ENCODE peak calls at places on chromosomes 6 and 20, in seven cellular contexts. T is aorta; W is H7; R is BJ; B is vagina; G is CD4-positive, alpha-beta memory T cell; U is mucosa of descending colon. E is an unnamed sample.

GRCh38 chr6:146545608-146546007 is 2.0 kb downstream of the RAB32 start:
- DNase-seq in T (no peak), W (no peak), R (peak; percentile 36), B (no peak), G (no peak), U (no peak), E (no peak)

GRCh38 chr20:47133809-47134456 is 222.6 kb downstream of the ZMYND8 start:
- DNase-seq in T (no peak), W (no peak), R (no peak), B (no peak), G (no peak), U (no peak), E (no peak)

GRCh38 chr20:46928580-46929132 is 34.0 kb downstream of the EYA2 start:
- DNase-seq in T (peak; percentile 59), W (peak; percentile 51), R (no peak), B (no peak), G (no peak), U (no peak), E (no peak)

GRCh38 chr6:42911171-42912021 is 4.5 kb upstream of the PTCRA start:
- DNase-seq in T (no peak), W (peak; percentile 94), R (no peak), B (no peak), G (no peak), U (no peak), E (no peak)

GRCh38 chr6:43951756-43952675 is 175.2 kb downstream of the MRPL14 start:
- DNase-seq in T (no peak), W (peak; percentile 8), R (no peak), B (peak; percentile 56), G (no peak), U (no peak), E (no peak)

GRCh38 chr20:11271920-11272594 is 598.3 kb upstream of the JAG1 start:
- DNase-seq in T (no peak), W (peak; percentile 20), R (no peak), B (no peak), G (no peak), U (no peak), E (no peak)

GRCh38 chr20:56809668-56810067 is 180.6 kb downstream of the TFAP2C start:
- DNase-seq in T (no peak), W (no peak), R (no peak), B (no peak), G (no peak), U (no peak), E (no peak)

GRCh38 chr6:6775074-6775473 is 186.6 kb downstream of the LY86 start:
- DNase-seq in T (no peak), W (no peak), R (no peak), B (no peak), G (no peak), U (no peak), E (no peak)

GRCh38 chr6:169839493-169839892 is 88.1 kb downstream of the ERMARD start:
- DNase-seq in T (no peak), W (peak; percentile 32), R (no peak), B (peak; percentile 56), G (no peak), U (no peak), E (no peak)

GRCh38 chr20:20321917-20322316 is 46.0 kb upstream of the INSM1 start:
- DNase-seq in T (no peak), W (no peak), R (no peak), B (peak; percentile 70), G (no peak), U (no peak), E (no peak)

GRCh38 chr6:73073238-73073637 is 152.1 kb downstream of the KHDC1L start:
- DNase-seq in T (no peak), W (no peak), R (no peak), B (no peak), G (no peak), U (no peak), E (no peak)

GRCh38 chr6:26068036-26068435 is 19.2 kb upstream of the HFE start:
- DNase-seq in T (no peak), W (no peak), R (no peak), B (no peak), G (no peak), U (no peak), E (no peak)

GRCh38 chr6:36743538-36744441 is 46.2 kb downstream of the RAB44 start:
- DNase-seq in T (no peak), W (no peak), R (no peak), B (no peak), G (no peak), U (peak; percentile 85), E (no peak)

GRCh38 chr20:46657137-46657536 is 5.9 kb upstream of the SLC13A3 start:
- DNase-seq in T (no peak), W (no peak), R (no peak), B (peak; percentile 20), G (no peak), U (no peak), E (no peak)

GRCh38 chr6:73803562-73804221 is 107.7 kb downstream of the CD109 start:
- DNase-seq in T (no peak), W (peak; percentile 13), R (peak; percentile 95), B (no peak), G (no peak), U (peak; percentile 23), E (no peak)

GRCh38 chr20:50401047-50401586 is 109.1 kb upstream of the PTPN1 start:
- DNase-seq in T (no peak), W (no peak), R (no peak), B (no peak), G (no peak), U (no peak), E (no peak)

GRCh38 chr6:161549977-161550655 is 276.3 kb upstream of the AGPAT4 start:
- DNase-seq in T (no peak), W (peak; percentile 21), R (no peak), B (no peak), G (no peak), U (no peak), E (no peak)

GRCh38 chr6:111207141-111207858 is 120.0 kb downstream of the SLC16A10 start:
- DNase-seq in T (no peak), W (no peak), R (no peak), B (no peak), G (no peak), U (no peak), E (no peak)

GRCh38 chr6:83169511-83169910 is 23.6 kb downstream of the PGM3 start:
- DNase-seq in T (no peak), W (no peak), R (no peak), B (no peak), G (no peak), U (no peak), E (no peak)

GRCh38 chr6:166940643-166941068 is 15.7 kb downstream of the RNASET2 start:
- DNase-seq in T (no peak), W (no peak), R (no peak), B (peak; percentile 82), G (no peak), U (no peak), E (no peak)

GRCh38 chr20:4766631-4767030 is 44.9 kb downstream of the PRND start:
- DNase-seq in T (peak; percentile 65), W (no peak), R (no peak), B (no peak), G (no peak), U (no peak), E (no peak)

GRCh38 chr20:25044660-25045342 is 13.1 kb downstream of the ACSS1 start:
- DNase-seq in T (peak; percentile 67), W (no peak), R (no peak), B (no peak), G (no peak), U (peak; percentile 19), E (no peak)

GRCh38 chr6:92942549-92942948 is 476.8 kb downstream of the EPHA7 start:
- DNase-seq in T (no peak), W (no peak), R (no peak), B (no peak), G (no peak), U (no peak), E (no peak)

GRCh38 chr6:13262302-13263006 is 65.9 kb downstream of the TBC1D7 start:
- DNase-seq in T (no peak), W (no peak), R (no peak), B (no peak), G (no peak), U (no peak), E (no peak)

GRCh38 chr6:2111162-2111677 is 134.2 kb downstream of the GMDS start:
- DNase-seq in T (no peak), W (no peak), R (no peak), B (no peak), G (no peak), U (no peak), E (peak; percentile 55)

GRCh38 chr6:98352348-98352747 is 482.0 kb upstream of the POU3F2 start:
- DNase-seq in T (no peak), W (no peak), R (no peak), B (no peak), G (no peak), U (no peak), E (no peak)

GRCh38 chr6:8707956-8708772 is 272.8 kb upstream of the SLC35B3 start:
- DNase-seq in T (no peak), W (peak; percentile 10), R (peak; percentile 1), B (no peak), G (no peak), U (peak; percentile 22), E (no peak)

GRCh38 chr6:501891-502601 is 110.5 kb downstream of the IRF4 start:
- DNase-seq in T (no peak), W (peak; percentile 57), R (no peak), B (no peak), G (peak; percentile 71), U (peak; percentile 36), E (peak; percentile 74)
- H3K4me3 ChIP-seq in T (no peak overlapping the region), W (no peak overlapping the region), R (no peak overlapping the region), B (no peak overlapping the region), G (peak overlapping the region; percentile 43), U (no peak overlapping the region), E (peak overlapping the region; percentile 61)

GRCh38 chr20:49112596-49113274 is 66.6 kb downstream of the CSE1L start:
- DNase-seq in T (no peak), W (no peak), R (no peak), B (no peak), G (no peak), U (no peak), E (no peak)
- H3K36me3 ChIP-seq in T (peaks cover 1% of the 10 kb centered on the region), W (peaks cover 18% of the 10 kb centered on the region), R (peaks cover 20% of the 10 kb centered on the region), B (peaks cover 50% of the 10 kb centered on the region), G (peaks cover 50% of the 10 kb centered on the region), U (peaks cover 8% of the 10 kb centered on the region), E (peaks cover 16% of the 10 kb centered on the region)

GRCh38 chr6:30681696-30682180 is 4.7 kb downstream of the PPP1R18 start:
- DNase-seq in T (no peak), W (no peak), R (no peak), B (no peak), G (no peak), U (no peak), E (peak; percentile 18)
- H3K4me3 ChIP-seq in T (peak overlapping the region; percentile 17), W (no peak overlapping the region), R (peak overlapping the region; percentile 87), B (peak overlapping the region; percentile 93), G (peak overlapping the region; percentile 93), U (no peak overlapping the region), E (peak overlapping the region; percentile 95)

DNA sequence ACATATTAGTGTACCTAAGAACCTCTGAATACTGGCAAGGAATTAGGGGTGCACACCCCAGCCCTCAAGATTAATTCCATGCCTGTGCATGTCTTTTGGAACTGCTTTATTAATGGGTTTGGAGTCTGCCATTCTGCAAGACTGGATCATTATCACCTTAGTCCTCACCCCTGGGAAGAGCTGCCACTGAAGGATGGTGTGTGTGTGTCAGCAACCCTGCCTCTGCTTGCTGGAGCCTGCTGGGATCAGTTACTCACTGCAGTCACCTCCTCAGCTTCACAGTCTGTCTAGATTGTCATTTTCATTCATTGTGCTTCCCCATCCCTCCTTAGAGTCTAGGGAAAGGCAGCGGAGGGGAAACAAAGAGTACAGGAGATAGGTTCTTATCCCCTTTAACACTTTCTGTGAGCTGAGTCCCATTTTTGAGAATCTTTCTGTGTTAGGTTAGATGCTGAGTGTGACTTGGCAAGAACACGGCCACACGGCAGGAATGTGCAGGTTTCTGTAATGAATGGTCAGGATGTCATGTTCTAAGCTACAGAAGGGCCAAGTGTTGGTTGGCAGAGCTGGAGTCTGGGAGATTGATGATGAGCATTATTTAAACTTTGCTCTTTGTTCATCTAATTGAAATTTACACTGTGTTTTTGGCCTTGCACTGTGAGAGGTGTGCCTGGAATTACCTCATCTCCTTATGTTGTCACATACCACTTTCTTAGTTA is 21.1 kb downstream of the GHRH start:
- DNase-seq in T (no peak), W (no peak), R (no peak), B (no peak), G (no peak), U (no peak), E (no peak)
- H3K36me3 ChIP-seq in T (peaks cover 8% of the 10 kb centered on the region), W (peaks cover 45% of the 10 kb centered on the region), R (peaks cover 20% of the 10 kb centered on the region), B (peaks cover 41% of the 10 kb centered on the region), G (peaks cover 71% of the 10 kb centered on the region), U (peaks cover 17% of the 10 kb centered on the region), E (peaks cover 39% of the 10 kb centered on the region)